ENCODE peak calls at places on chromosomes 4 and X, in seven cellular contexts. I, P, A, Z, D, Y and G are unnamed samples.

GRCh38 chr4:138843611-138844010 is 172.0 kb upstream of the NOCT start:
- DNase-seq in I (no peak), P (no peak), A (no peak), Z (no peak), D (no peak), Y (no peak), G (no peak)

GRCh38 chr4:88919056-88919455 is 137.9 kb downstream of the FAM13A start:
- DNase-seq in I (no peak), P (no peak), A (no peak), Z (no peak), D (no peak), Y (no peak), G (no peak)

GRCh38 chr4:86055898-86056297 is 304.0 kb downstream of the MAPK10 start:
- DNase-seq in I (peak; percentile 53), P (no peak), A (no peak), Z (no peak), D (peak; percentile 19), Y (no peak), G (no peak)

GRCh38 chr4:101244349-101244748 is 103.0 kb downstream of the PPP3CA start:
- DNase-seq in I (no peak), P (no peak), A (no peak), Z (no peak), D (no peak), Y (no peak), G (no peak)

GRCh38 chr4:2045518-2045951 is 13.6 kb upstream of the NAT8L start:
- DNase-seq in I (peak; percentile 41), P (no peak), A (no peak), Z (no peak), D (no peak), Y (no peak), G (no peak)

GRCh38 chr4:180169394-180169793 is 2073.8 kb upstream of the TENM3 start:
- DNase-seq in I (no peak), P (no peak), A (no peak), Z (no peak), D (no peak), Y (no peak), G (no peak)

GRCh38 chr4:180828455-180829018 is 1414.7 kb upstream of the TENM3 start:
- DNase-seq in I (peak; percentile 78), P (peak; percentile 68), A (no peak), Z (peak; percentile 51), D (peak; percentile 69), Y (peak; percentile 63), G (peak; percentile 31)

GRCh38 chr4:120921456-120922389 is 803 bp downstream of the PRDM5 start:
- DNase-seq in I (peak; percentile 84), P (no peak), A (no peak), Z (no peak), D (no peak), Y (no peak), G (no peak)

GRCh38 chrX:40418413-40419195 is 162.2 kb upstream of the ATP6AP2 start:
- DNase-seq in I (no peak), P (no peak), A (no peak), Z (no peak), D (no peak), Y (no peak), G (peak; percentile 23)

GRCh38 chr4:156560701-156561100 is 410.9 kb downstream of the PDGFC start:
- DNase-seq in I (peak; percentile 24), P (no peak), A (no peak), Z (no peak), D (no peak), Y (no peak), G (no peak)

GRCh38 chrX:55057691-55058249 is 17.1 kb upstream of the PAGE2B start:
- DNase-seq in I (peak; percentile 48), P (peak; percentile 32), A (no peak), Z (peak; percentile 40), D (peak; percentile 16), Y (no peak), G (peak; percentile 15)

GRCh38 chr4:153215976-153216375 is 11.7 kb downstream of the TRIM2 start:
- DNase-seq in I (peak; percentile 41), P (no peak), A (no peak), Z (no peak), D (no peak), Y (no peak), G (no peak)

GRCh38 chr4:127856485-127857447 is 23.9 kb upstream of the PLK4 start:
- DNase-seq in I (peak; percentile 93), P (no peak), A (no peak), Z (no peak), D (no peak), Y (no peak), G (no peak)

GRCh38 chrX:148500428-148501120 is at the start of gene AFF2:
- DNase-seq in I (peak; percentile 63), P (peak; percentile 86), A (peak; percentile 39), Z (peak; percentile 54), D (no peak), Y (no peak), G (peak; percentile 66)

GRCh38 chrX:38816158-38816557 is 14.9 kb downstream of the MID1IP1 start:
- DNase-seq in I (no peak), P (no peak), A (peak; percentile 54), Z (no peak), D (no peak), Y (no peak), G (no peak)

GRCh38 chr4:113636438-113636818 is 125.1 kb downstream of the CAMK2D start:
- DNase-seq in I (no peak), P (peak; percentile 84), A (peak; percentile 41), Z (no peak), D (no peak), Y (no peak), G (peak; percentile 41)

GRCh38 chr4:148259841-148260240 is 182.4 kb downstream of the NR3C2 start:
- DNase-seq in I (no peak), P (no peak), A (no peak), Z (no peak), D (no peak), Y (no peak), G (no peak)

GRCh38 chr4:8307714-8308113 is 38.2 kb downstream of the HTRA3 start:
- DNase-seq in I (no peak), P (no peak), A (no peak), Z (no peak), D (no peak), Y (no peak), G (no peak)

GRCh38 chr4:185965456-185966384 is 103.2 kb upstream of the TLR3 start:
- DNase-seq in I (no peak), P (no peak), A (no peak), Z (no peak), D (no peak), Y (no peak), G (no peak)

GRCh38 chr4:92246384-92246783 is 57.4 kb upstream of the GRID2 start:
- DNase-seq in I (no peak), P (no peak), A (no peak), Z (no peak), D (no peak), Y (no peak), G (no peak)
- H3K4me3 ChIP-seq in I (no peak overlapping the region), P (no peak overlapping the region), A (no peak overlapping the region), Z (no peak overlapping the region), D (no peak overlapping the region), Y (no peak overlapping the region), G (no peak overlapping the region)

DNA sequence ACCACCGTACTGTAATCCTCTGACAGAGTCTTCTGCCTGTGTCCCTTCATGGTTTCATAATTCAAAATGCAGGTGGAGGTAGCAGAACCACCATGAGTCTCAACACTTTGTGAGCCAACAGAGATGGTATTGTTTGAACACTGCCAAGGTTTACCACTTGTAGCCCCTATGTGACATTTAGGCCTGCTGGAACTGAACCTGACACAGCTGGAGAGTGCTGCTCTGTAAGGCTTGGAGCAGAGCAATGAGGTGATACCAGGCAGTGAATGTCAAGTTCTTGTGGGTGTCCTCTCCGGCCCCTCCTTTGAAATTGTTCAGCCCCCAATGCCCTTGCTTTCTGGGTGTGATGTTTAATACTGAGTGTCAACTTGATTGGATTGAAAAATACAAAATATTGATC is 1042.9 kb downstream of the ARAP2 start:
- DNase-seq in I (no peak), P (no peak), A (no peak), Z (no peak), D (no peak), Y (no peak), G (no peak)
- H3K4me3 ChIP-seq in I (no peak overlapping the region), P (no peak overlapping the region), A (no peak overlapping the region), Z (no peak overlapping the region), D (no peak overlapping the region), Y (no peak overlapping the region), G (no peak overlapping the region)

GRCh38 chrX:65610040-65610439 is 57.4 kb upstream of the MSN start:
- DNase-seq in I (peak; percentile 14), P (no peak), A (no peak), Z (no peak), D (no peak), Y (peak; percentile 55), G (peak; percentile 52)
- H3K4me3 ChIP-seq in I (no peak overlapping the region), P (no peak overlapping the region), A (no peak overlapping the region), Z (no peak overlapping the region), D (no peak overlapping the region), Y (no peak overlapping the region), G (no peak overlapping the region)

GRCh38 chrX:152959626-152960025 is 34.3 kb downstream of the PNMA5 start:
- DNase-seq in I (no peak), P (no peak), A (no peak), Z (no peak), D (no peak), Y (no peak), G (no peak)

GRCh38 chrX:152960115-152960514 is 33.8 kb downstream of the PNMA5 start:
- DNase-seq in I (peak; percentile 8), P (no peak), A (no peak), Z (no peak), D (no peak), Y (no peak), G (no peak)

GRCh38 chrX:152958524-152959465 is 35.1 kb downstream of the PNMA5 start:
- DNase-seq in I (peak; percentile 93), P (peak; percentile 86), A (peak; percentile 90), Z (peak; percentile 87), D (peak; percentile 68), Y (peak; percentile 70), G (peak; percentile 81)

DNA sequence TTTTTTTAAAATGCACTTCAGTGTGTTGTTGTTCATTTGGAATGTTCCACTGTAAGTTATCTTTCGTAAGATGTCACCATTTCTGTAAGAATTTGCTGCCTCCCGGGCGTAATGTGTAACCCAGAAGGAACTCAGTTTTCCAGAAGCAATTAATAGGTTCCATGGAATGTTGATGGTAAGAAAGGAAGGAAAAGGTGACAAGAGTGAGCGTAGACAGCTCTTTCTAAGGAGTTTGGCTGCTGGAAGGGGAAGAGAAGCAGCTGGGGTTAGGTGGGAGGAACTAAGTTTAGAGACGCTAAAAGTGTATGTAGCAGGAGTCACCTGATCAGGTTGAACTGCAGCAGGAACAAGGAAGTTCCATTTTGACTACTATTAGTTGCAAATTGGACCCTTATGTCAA is 35.9 kb downstream of the PNMA5 start:
- DNase-seq in I (peak; percentile 7), P (no peak), A (no peak), Z (no peak), D (no peak), Y (no peak), G (no peak)
- H3K4me3 ChIP-seq in I (peak overlapping the region; percentile 66), P (peak overlapping the region; percentile 52), A (no peak overlapping the region), Z (no peak overlapping the region), D (peak overlapping the region; percentile 24), Y (peak overlapping the region; percentile 68), G (no peak overlapping the region)